ENCODE peak calls at places on chromosomes 16 and 17, in ten cellular contexts. V, T, G, F, O, Q, N, U, A and K are unnamed samples.

GRCh38 chr16:67481561-67482259 is 753 bp upstream of the ATP6V0D1 start:
- DNase-seq in V (no peak), T (no peak), G (no peak), F (no peak), O (peak; percentile 64), Q (peak; percentile 75), N (peak; percentile 67), U (peak; percentile 68), A (peak; percentile 40), K (no peak)

GRCh38 chr17:31435581-31435980 is 44.1 kb downstream of the RAB11FIP4 start:
- DNase-seq in V (no peak), T (no peak), G (no peak), F (no peak), O (no peak), Q (peak; percentile 16), N (no peak), U (no peak), A (no peak), K (peak; percentile 28)

GRCh38 chr16:16020291-16020690 is 70.9 kb downstream of the ABCC1 start:
- DNase-seq in V (no peak), T (no peak), G (no peak), F (no peak), O (no peak), Q (no peak), N (no peak), U (no peak), A (no peak), K (no peak)

GRCh38 chr17:78981010-78981888 is 1.5 kb upstream of the LGALS3BP start:
- DNase-seq in V (no peak), T (no peak), G (no peak), F (no peak), O (no peak), Q (no peak), N (no peak), U (no peak), A (no peak), K (peak; percentile 42)

GRCh38 chr16:67594956-67595355 is 32.6 kb downstream of the CTCF start:
- DNase-seq in V (no peak), T (no peak), G (no peak), F (no peak), O (peak; percentile 72), Q (no peak), N (peak; percentile 79), U (peak; percentile 79), A (no peak), K (no peak)

GRCh38 chr17:12983986-12984932 is 33.6 kb downstream of the ELAC2 start:
- DNase-seq in V (no peak), T (no peak), G (peak; percentile 84), F (no peak), O (peak; percentile 86), Q (peak; percentile 88), N (peak; percentile 98), U (peak; percentile 99), A (no peak), K (no peak)

GRCh38 chr16:85891033-85891775 is 7.8 kb upstream of the IRF8 start:
- DNase-seq in V (peak; percentile 40), T (no peak), G (no peak), F (peak; percentile 86), O (no peak), Q (no peak), N (no peak), U (no peak), A (peak; percentile 75), K (no peak)

GRCh38 chr17:57130708-57131461 is 45.8 kb downstream of the AKAP1 start:
- DNase-seq in V (peak; percentile 70), T (peak; percentile 100), G (peak; percentile 90), F (peak; percentile 66), O (peak; percentile 83), Q (peak; percentile 89), N (peak; percentile 82), U (peak; percentile 72), A (peak; percentile 61), K (peak; percentile 85)

GRCh38 chr16:27235055-27235937 is 32.0 kb downstream of the KDM8 start:
- DNase-seq in V (peak; percentile 37), T (peak; percentile 74), G (peak; percentile 93), F (peak; percentile 58), O (peak; percentile 96), Q (peak; percentile 92), N (peak; percentile 93), U (peak; percentile 92), A (peak; percentile 89), K (peak; percentile 90)

GRCh38 chr17:42791948-42792347 is 6.6 kb downstream of the COA3 start:
- DNase-seq in V (no peak), T (no peak), G (no peak), F (no peak), O (no peak), Q (no peak), N (no peak), U (no peak), A (no peak), K (no peak)

GRCh38 chr16:46620265-46621005 is 744 bp downstream of the SHCBP1 start:
- DNase-seq in V (no peak), T (no peak), G (no peak), F (no peak), O (peak; percentile 50), Q (no peak), N (no peak), U (peak; percentile 61), A (no peak), K (no peak)

GRCh38 chr16:22814330-22815105 is 556 bp downstream of the HS3ST2 start:
- DNase-seq in V (no peak), T (peak; percentile 55), G (peak; percentile 23), F (no peak), O (no peak), Q (no peak), N (no peak), U (no peak), A (peak; percentile 22), K (no peak)

GRCh38 chr16:87295259-87295658 is 21.9 kb downstream of the C16orf95 start:
- DNase-seq in V (peak; percentile 90), T (peak; percentile 68), G (no peak), F (peak; percentile 59), O (peak; percentile 18), Q (no peak), N (no peak), U (peak; percentile 8), A (no peak), K (no peak)

GRCh38 chr16:68134644-68135043 is 49.5 kb downstream of the NFATC3 start:
- DNase-seq in V (no peak), T (no peak), G (no peak), F (no peak), O (no peak), Q (no peak), N (no peak), U (no peak), A (no peak), K (no peak)

GRCh38 chr16:74190292-74190691 is 106.3 kb upstream of the PSMD7 start:
- DNase-seq in V (no peak), T (no peak), G (no peak), F (no peak), O (no peak), Q (no peak), N (no peak), U (no peak), A (no peak), K (no peak)

GRCh38 chr16:27401768-27402568 is at the start of gene IL21R:
- DNase-seq in V (no peak), T (no peak), G (peak; percentile 51), F (no peak), O (peak; percentile 41), Q (peak; percentile 76), N (peak; percentile 59), U (peak; percentile 43), A (peak; percentile 24), K (peak; percentile 89)

GRCh38 chr17:2396568-2397246 is 4.2 kb downstream of the MNT start:
- DNase-seq in V (peak; percentile 93), T (peak; percentile 46), G (peak; percentile 96), F (peak; percentile 94), O (peak; percentile 98), Q (peak; percentile 94), N (peak; percentile 98), U (peak; percentile 98), A (no peak), K (peak; percentile 98)

GRCh38 chr16:21116148-21116693 is 34.4 kb downstream of the DNAH3 start:
- DNase-seq in V (no peak), T (no peak), G (no peak), F (no peak), O (peak; percentile 31), Q (no peak), N (no peak), U (peak; percentile 32), A (no peak), K (no peak)

GRCh38 chr16:84475643-84476240 is 28.7 kb downstream of the MEAK7 start:
- DNase-seq in V (no peak), T (no peak), G (no peak), F (peak; percentile 89), O (no peak), Q (no peak), N (no peak), U (no peak), A (no peak), K (no peak)

GRCh38 chr17:60439501-60439900 is 17.2 kb downstream of the CHCT1 start:
- DNase-seq in V (no peak), T (no peak), G (no peak), F (no peak), O (peak; percentile 69), Q (no peak), N (peak; percentile 73), U (no peak), A (no peak), K (no peak)

GRCh38 chr17:38747385-38748328 is 479 bp downstream of the PCGF2 start:
- DNase-seq in V (no peak), T (peak; percentile 78), G (no peak), F (no peak), O (peak; percentile 34), Q (peak; percentile 67), N (no peak), U (no peak), A (no peak), K (no peak)

GRCh38 chr17:82049521-82049971 is 2.1 kb downstream of the RFNG start:
- DNase-seq in V (no peak), T (no peak), G (no peak), F (no peak), O (no peak), Q (peak; percentile 36), N (no peak), U (no peak), A (no peak), K (peak; percentile 56)

GRCh38 chr16:58756650-58757332 is 22.7 kb upstream of the GOT2 start:
- DNase-seq in V (no peak), T (no peak), G (no peak), F (no peak), O (no peak), Q (no peak), N (no peak), U (no peak), A (no peak), K (no peak)

GRCh38 chr17:42361781-42362186 is 26.5 kb downstream of the STAT3 start:
- DNase-seq in V (no peak), T (no peak), G (no peak), F (no peak), O (no peak), Q (no peak), N (no peak), U (no peak), A (no peak), K (no peak)

GRCh38 chr17:12568358-12569251 is 97.1 kb upstream of the MYOCD start:
- DNase-seq in V (no peak), T (no peak), G (no peak), F (no peak), O (no peak), Q (no peak), N (no peak), U (no peak), A (no peak), K (no peak)